ENCODE peak calls at places on chromosomes 13 and 19, in nine cellular contexts. One of them, this sample, is unnamed.
A peak's percentile ranks its signal among the peaks of the same experiment; 100 is the strongest.

GRCh38 chr13:98977568-98978270 is at the start of gene DOCK9:
- DNase-seq in neuronal stem cell: peak; percentile 26
- DNase-seq in adrenal gland: peak; percentile 34
- DNase-seq in heart left ventricle: peak; percentile 78
- DNase-seq in HCEC 1CT: peak; percentile 56
- DNase-seq in activated CD8-positive, alpha-beta T cell treated with anti-CD3 and anti-CD28 coated beads, Interleukin-2, amount 10 ng/mL, durations not matched to agents 7 days and 5 days: no peak
- DNase-seq in stimulated activated CD8-positive, alpha-beta memory T cell treated with anti-CD3 and anti-CD28 coated beads, Interleukin-15, amount 100 ng/mL, for 1 hour: no peak
- DNase-seq in osteocyte: no peak
- DNase-seq in NCI-H1105: no peak
- DNase-seq in this sample: peak; percentile 79

GRCh38 chr19:17671906-17672305 is 16.2 kb downstream of the UNC13A start:
- DNase-seq in neuronal stem cell: no peak
- DNase-seq in adrenal gland: no peak
- DNase-seq in heart left ventricle: no peak
- DNase-seq in HCEC 1CT: peak; percentile 25
- DNase-seq in activated CD8-positive, alpha-beta T cell treated with anti-CD3 and anti-CD28 coated beads, Interleukin-2, amount 10 ng/mL, durations not matched to agents 7 days and 5 days: peak; percentile 39
- DNase-seq in stimulated activated CD8-positive, alpha-beta memory T cell treated with anti-CD3 and anti-CD28 coated beads, Interleukin-15, amount 100 ng/mL, for 1 hour: no peak
- DNase-seq in osteocyte: no peak
- DNase-seq in NCI-H1105: no peak
- DNase-seq in this sample: no peak

GRCh38 chr19:11096210-11096841 is 7.1 kb downstream of the LDLR start:
- DNase-seq in neuronal stem cell: no peak
- DNase-seq in adrenal gland: peak; percentile 75
- DNase-seq in heart left ventricle: peak; percentile 79
- DNase-seq in HCEC 1CT: peak; percentile 59
- DNase-seq in activated CD8-positive, alpha-beta T cell treated with anti-CD3 and anti-CD28 coated beads, Interleukin-2, amount 10 ng/mL, durations not matched to agents 7 days and 5 days: peak; percentile 47
- DNase-seq in stimulated activated CD8-positive, alpha-beta memory T cell treated with anti-CD3 and anti-CD28 coated beads, Interleukin-15, amount 100 ng/mL, for 1 hour: no peak
- DNase-seq in osteocyte: peak; percentile 91
- DNase-seq in NCI-H1105: no peak
- DNase-seq in this sample: no peak

GRCh38 chr13:18954254-18954653 is 227.4 kb downstream of the TUBA3C start:
- DNase-seq in neuronal stem cell: no peak
- DNase-seq in adrenal gland: no peak
- DNase-seq in heart left ventricle: no peak
- DNase-seq in HCEC 1CT: no peak
- DNase-seq in activated CD8-positive, alpha-beta T cell treated with anti-CD3 and anti-CD28 coated beads, Interleukin-2, amount 10 ng/mL, durations not matched to agents 7 days and 5 days: no peak
- DNase-seq in stimulated activated CD8-positive, alpha-beta memory T cell treated with anti-CD3 and anti-CD28 coated beads, Interleukin-15, amount 100 ng/mL, for 1 hour: no peak
- DNase-seq in osteocyte: no peak
- DNase-seq in NCI-H1105: no peak
- DNase-seq in this sample: no peak

GRCh38 chr13:21321269-21321668 is 137.8 kb downstream of the ZDHHC20 start:
- DNase-seq in neuronal stem cell: no peak
- DNase-seq in adrenal gland: no peak
- DNase-seq in heart left ventricle: no peak
- DNase-seq in HCEC 1CT: no peak
- DNase-seq in activated CD8-positive, alpha-beta T cell treated with anti-CD3 and anti-CD28 coated beads, Interleukin-2, amount 10 ng/mL, durations not matched to agents 7 days and 5 days: no peak
- DNase-seq in stimulated activated CD8-positive, alpha-beta memory T cell treated with anti-CD3 and anti-CD28 coated beads, Interleukin-15, amount 100 ng/mL, for 1 hour: no peak
- DNase-seq in osteocyte: no peak
- DNase-seq in NCI-H1105: no peak
- DNase-seq in this sample: no peak

GRCh38 chr13:27709779-27710178 is 82.5 kb upstream of the GSX1 start:
- DNase-seq in neuronal stem cell: no peak
- DNase-seq in adrenal gland: no peak
- DNase-seq in heart left ventricle: no peak
- DNase-seq in HCEC 1CT: no peak
- DNase-seq in activated CD8-positive, alpha-beta T cell treated with anti-CD3 and anti-CD28 coated beads, Interleukin-2, amount 10 ng/mL, durations not matched to agents 7 days and 5 days: no peak
- DNase-seq in stimulated activated CD8-positive, alpha-beta memory T cell treated with anti-CD3 and anti-CD28 coated beads, Interleukin-15, amount 100 ng/mL, for 1 hour: no peak
- DNase-seq in osteocyte: no peak
- DNase-seq in NCI-H1105: no peak
- DNase-seq in this sample: no peak

GRCh38 chr13:97858161-97858560 is 95.3 kb upstream of the IPO5 start:
- DNase-seq in neuronal stem cell: no peak
- DNase-seq in adrenal gland: no peak
- DNase-seq in heart left ventricle: no peak
- DNase-seq in HCEC 1CT: no peak
- DNase-seq in activated CD8-positive, alpha-beta T cell treated with anti-CD3 and anti-CD28 coated beads, Interleukin-2, amount 10 ng/mL, durations not matched to agents 7 days and 5 days: no peak
- DNase-seq in stimulated activated CD8-positive, alpha-beta memory T cell treated with anti-CD3 and anti-CD28 coated beads, Interleukin-15, amount 100 ng/mL, for 1 hour: no peak
- DNase-seq in osteocyte: no peak
- DNase-seq in NCI-H1105: no peak
- DNase-seq in this sample: no peak

GRCh38 chr13:79745141-79745540 is 264.2 kb downstream of the NDFIP2 start:
- DNase-seq in neuronal stem cell: no peak
- DNase-seq in adrenal gland: no peak
- DNase-seq in heart left ventricle: no peak
- DNase-seq in HCEC 1CT: no peak
- DNase-seq in activated CD8-positive, alpha-beta T cell treated with anti-CD3 and anti-CD28 coated beads, Interleukin-2, amount 10 ng/mL, durations not matched to agents 7 days and 5 days: no peak
- DNase-seq in stimulated activated CD8-positive, alpha-beta memory T cell treated with anti-CD3 and anti-CD28 coated beads, Interleukin-15, amount 100 ng/mL, for 1 hour: no peak
- DNase-seq in osteocyte: no peak
- DNase-seq in NCI-H1105: no peak
- DNase-seq in this sample: no peak

GRCh38 chr13:61156753-61157152 is 258.9 kb downstream of the PCDH20 start:
- DNase-seq in neuronal stem cell: no peak
- DNase-seq in adrenal gland: no peak
- DNase-seq in heart left ventricle: no peak
- DNase-seq in HCEC 1CT: no peak
- DNase-seq in activated CD8-positive, alpha-beta T cell treated with anti-CD3 and anti-CD28 coated beads, Interleukin-2, amount 10 ng/mL, durations not matched to agents 7 days and 5 days: no peak
- DNase-seq in stimulated activated CD8-positive, alpha-beta memory T cell treated with anti-CD3 and anti-CD28 coated beads, Interleukin-15, amount 100 ng/mL, for 1 hour: no peak
- DNase-seq in osteocyte: no peak
- DNase-seq in NCI-H1105: no peak
- DNase-seq in this sample: no peak

GRCh38 chr13:34258646-34259386 is 440.9 kb downstream of the RFC3 start:
- DNase-seq in neuronal stem cell: no peak
- DNase-seq in adrenal gland: no peak
- DNase-seq in heart left ventricle: no peak
- DNase-seq in HCEC 1CT: no peak
- DNase-seq in activated CD8-positive, alpha-beta T cell treated with anti-CD3 and anti-CD28 coated beads, Interleukin-2, amount 10 ng/mL, durations not matched to agents 7 days and 5 days: no peak
- DNase-seq in stimulated activated CD8-positive, alpha-beta memory T cell treated with anti-CD3 and anti-CD28 coated beads, Interleukin-15, amount 100 ng/mL, for 1 hour: no peak
- DNase-seq in osteocyte: no peak
- DNase-seq in NCI-H1105: no peak
- DNase-seq in this sample: no peak

GRCh38 chr19:7870571-7871279 is 3.5 kb downstream of the PRR36 start:
- DNase-seq in neuronal stem cell: peak; percentile 85
- DNase-seq in adrenal gland: peak; percentile 98
- DNase-seq in heart left ventricle: peak; percentile 61
- DNase-seq in HCEC 1CT: peak; percentile 63
- DNase-seq in activated CD8-positive, alpha-beta T cell treated with anti-CD3 and anti-CD28 coated beads, Interleukin-2, amount 10 ng/mL, durations not matched to agents 7 days and 5 days: peak; percentile 73
- DNase-seq in stimulated activated CD8-positive, alpha-beta memory T cell treated with anti-CD3 and anti-CD28 coated beads, Interleukin-15, amount 100 ng/mL, for 1 hour: no peak
- DNase-seq in osteocyte: no peak
- DNase-seq in NCI-H1105: peak; percentile 47
- DNase-seq in this sample: peak; percentile 40

GRCh38 chr19:3607398-3608078 is 863 bp upstream of the TBXA2R start:
- DNase-seq in neuronal stem cell: no peak
- DNase-seq in adrenal gland: peak; percentile 49
- DNase-seq in heart left ventricle: peak; percentile 76
- DNase-seq in HCEC 1CT: peak; percentile 19
- DNase-seq in activated CD8-positive, alpha-beta T cell treated with anti-CD3 and anti-CD28 coated beads, Interleukin-2, amount 10 ng/mL, durations not matched to agents 7 days and 5 days: no peak
- DNase-seq in stimulated activated CD8-positive, alpha-beta memory T cell treated with anti-CD3 and anti-CD28 coated beads, Interleukin-15, amount 100 ng/mL, for 1 hour: no peak
- DNase-seq in osteocyte: no peak
- DNase-seq in NCI-H1105: no peak
- DNase-seq in this sample: no peak

GRCh38 chr19:14369399-14370168 is 11.7 kb upstream of the ADGRE5 start:
- DNase-seq in neuronal stem cell: no peak
- DNase-seq in adrenal gland: no peak
- DNase-seq in heart left ventricle: no peak
- DNase-seq in HCEC 1CT: no peak
- DNase-seq in activated CD8-positive, alpha-beta T cell treated with anti-CD3 and anti-CD28 coated beads, Interleukin-2, amount 10 ng/mL, durations not matched to agents 7 days and 5 days: peak; percentile 86
- DNase-seq in stimulated activated CD8-positive, alpha-beta memory T cell treated with anti-CD3 and anti-CD28 coated beads, Interleukin-15, amount 100 ng/mL, for 1 hour: peak; percentile 76
- DNase-seq in osteocyte: no peak
- DNase-seq in NCI-H1105: no peak
- DNase-seq in this sample: no peak

GRCh38 chr19:3275068-3275582 is 50.7 kb downstream of the CELF5 start:
- DNase-seq in neuronal stem cell: peak; percentile 69
- DNase-seq in adrenal gland: no peak
- DNase-seq in heart left ventricle: no peak
- DNase-seq in HCEC 1CT: no peak
- DNase-seq in activated CD8-positive, alpha-beta T cell treated with anti-CD3 and anti-CD28 coated beads, Interleukin-2, amount 10 ng/mL, durations not matched to agents 7 days and 5 days: peak; percentile 58
- DNase-seq in stimulated activated CD8-positive, alpha-beta memory T cell treated with anti-CD3 and anti-CD28 coated beads, Interleukin-15, amount 100 ng/mL, for 1 hour: no peak
- DNase-seq in osteocyte: no peak
- DNase-seq in NCI-H1105: peak; percentile 75
- DNase-seq in this sample: no peak